ENCODE peak calls at places on chromosomes 11 and 22, in seven cellular contexts. V is KBM-7; Z is IMR-90; T is nephron progenitor cell; H is activated CD8-positive, alpha-beta memory T cell treated with anti-CD3 and anti-CD28 coated beads for 4 hours; O is neural progenitor cell; W is T-helper 1 cell. X is an unnamed sample.

GRCh38 chr11:65390099-65390941 is 3.9 kb downstream of the FRMD8 start:
- DNase-seq in V (no peak), Z (no peak), T (no peak), H (no peak), O (peak; percentile 31), W (no peak), X (no peak)

GRCh38 chr11:2862950-2863618 is 22.5 kb downstream of the CDKN1C start:
- DNase-seq in V (no peak), Z (peak; percentile 12), T (no peak), H (no peak), O (peak; percentile 70), W (no peak), X (no peak)

GRCh38 chr22:41832553-41833368 is at the start of gene SREBF2:
- DNase-seq in V (peak; percentile 99), Z (peak; percentile 99), T (peak; percentile 99), H (peak; percentile 99), O (peak; percentile 100), W (peak; percentile 98), X (peak; percentile 92)

GRCh38 chr11:86182976-86183584 is 61.5 kb upstream of the EED start:
- DNase-seq in V (peak; percentile 75), Z (peak; percentile 35), T (no peak), H (peak; percentile 13), O (no peak), W (no peak), X (no peak)

GRCh38 chr11:119531091-119531490 is 108.1 kb upstream of the THY1 start:
- DNase-seq in V (no peak), Z (no peak), T (no peak), H (no peak), O (no peak), W (no peak), X (no peak)

GRCh38 chr11:33936745-33937612 is 45.1 kb upstream of the LMO2 start:
- DNase-seq in V (no peak), Z (peak; percentile 55), T (no peak), H (no peak), O (no peak), W (no peak), X (no peak)

GRCh38 chr22:18114976-18115652 is 4.5 kb downstream of the TUBA8 start:
- DNase-seq in V (no peak), Z (no peak), T (no peak), H (no peak), O (no peak), W (no peak), X (no peak)

GRCh38 chr11:119892311-119892808 is 163.4 kb upstream of the NECTIN1 start:
- DNase-seq in V (no peak), Z (no peak), T (no peak), H (no peak), O (peak; percentile 71), W (no peak), X (peak; percentile 86)

GRCh38 chr11:116714902-116715301 is 57.9 kb downstream of the BUD13 start:
- DNase-seq in V (no peak), Z (no peak), T (no peak), H (no peak), O (no peak), W (no peak), X (no peak)

GRCh38 chr11:96145163-96145585 is 197.8 kb downstream of the MAML2 start:
- DNase-seq in V (no peak), Z (no peak), T (no peak), H (no peak), O (no peak), W (no peak), X (no peak)

GRCh38 chr11:72578991-72579815 is 95.0 kb downstream of the PDE2A start:
- DNase-seq in V (no peak), Z (no peak), T (no peak), H (no peak), O (no peak), W (no peak), X (no peak)

GRCh38 chr11:9533736-9534473 is 39.6 kb upstream of the WEE1 start:
- DNase-seq in V (peak; percentile 53), Z (no peak), T (no peak), H (no peak), O (no peak), W (no peak), X (no peak)

GRCh38 chr11:92415246-92415645 is 190.6 kb downstream of the FAT3 start:
- DNase-seq in V (no peak), Z (no peak), T (no peak), H (no peak), O (no peak), W (no peak), X (no peak)

GRCh38 chr11:134293119-134294113 is 17.2 kb downstream of the GLB1L3 start:
- DNase-seq in V (no peak), Z (no peak), T (no peak), H (no peak), O (no peak), W (no peak), X (no peak)

GRCh38 chr22:47918276-47918928 is 1156.0 kb downstream of the TBC1D22A start:
- DNase-seq in V (peak; percentile 15), Z (no peak), T (no peak), H (no peak), O (no peak), W (peak; percentile 19), X (no peak)

GRCh38 chr22:37213218-37213855 is 1.1 kb upstream of the SSTR3 start:
- DNase-seq in V (no peak), Z (no peak), T (no peak), H (no peak), O (no peak), W (no peak), X (no peak)

GRCh38 chr11:66438504-66439466 is at the start of gene MRPL11:
- DNase-seq in V (peak; percentile 95), Z (peak; percentile 93), T (peak; percentile 89), H (peak; percentile 76), O (peak; percentile 95), W (peak; percentile 79), X (peak; percentile 98)

GRCh38 chr22:29503811-29504372 is 23.9 kb downstream of the NEFH start:
- DNase-seq in V (peak; percentile 52), Z (peak; percentile 79), T (no peak), H (no peak), O (peak; percentile 76), W (no peak), X (no peak)

GRCh38 chr11:26045082-26045481 is 286.8 kb upstream of the ANO3 start:
- DNase-seq in V (no peak), Z (peak; percentile 12), T (no peak), H (no peak), O (no peak), W (no peak), X (no peak)

GRCh38 chr11:85590848-85591483 is 36.2 kb downstream of the DLG2 start:
- DNase-seq in V (peak; percentile 76), Z (peak; percentile 36), T (no peak), H (no peak), O (peak; percentile 49), W (no peak), X (peak; percentile 7)

GRCh38 chr11:74611369-74611861 is 19.0 kb downstream of the POLD3 start:
- DNase-seq in V (no peak), Z (peak; percentile 87), T (no peak), H (no peak), O (peak; percentile 15), W (no peak), X (peak; percentile 29)

GRCh38 chr22:38205261-38206128 is 3.7 kb downstream of the MAFF start:
- DNase-seq in V (no peak), Z (peak; percentile 79), T (no peak), H (no peak), O (no peak), W (no peak), X (no peak)

GRCh38 chr11:46657186-46657585 is 39.8 kb downstream of the ATG13 start:
- DNase-seq in V (no peak), Z (no peak), T (no peak), H (no peak), O (no peak), W (no peak), X (no peak)

GRCh38 chr22:28832731-28833130 is 32.4 kb upstream of the XBP1 start:
- DNase-seq in V (no peak), Z (no peak), T (no peak), H (no peak), O (no peak), W (no peak), X (no peak)

GRCh38 chr11:20529757-20530156 is 69.7 kb upstream of the SLC6A5 start:
- DNase-seq in V (no peak), Z (no peak), T (no peak), H (no peak), O (no peak), W (no peak), X (no peak)

GRCh38 chr11:31492320-31492913 is 17.0 kb downstream of the IMMP1L start:
- DNase-seq in V (no peak), Z (peak; percentile 61), T (no peak), H (no peak), O (no peak), W (no peak), X (no peak)

GRCh38 chr11:8006349-8006977 is 19.3 kb downstream of the EIF3F start:
- DNase-seq in V (peak; percentile 58), Z (peak; percentile 71), T (peak; percentile 69), H (no peak), O (peak; percentile 85), W (peak; percentile 29), X (peak; percentile 77)

GRCh38 chr11:58968251-58968711 is 29.0 kb downstream of the GLYATL1 start:
- DNase-seq in V (no peak), Z (no peak), T (no peak), H (no peak), O (peak; percentile 70), W (no peak), X (no peak)

GRCh38 chr11:133797542-133797941 is 47.8 kb downstream of the SPATA19 start:
- DNase-seq in V (no peak), Z (no peak), T (no peak), H (no peak), O (no peak), W (no peak), X (no peak)

GRCh38 chr22:38731703-38732161 is 24.1 kb downstream of the SUN2 start:
- DNase-seq in V (no peak), Z (no peak), T (no peak), H (no peak), O (no peak), W (no peak), X (no peak)

GRCh38 chr22:24526191-24526590 is 28.7 kb downstream of the GUCD1 start:
- DNase-seq in V (no peak), Z (peak; percentile 17), T (no peak), H (no peak), O (no peak), W (no peak), X (no peak)

GRCh38 chr22:40022536-40023225 is 27.9 kb downstream of the FAM83F start:
- DNase-seq in V (no peak), Z (no peak), T (no peak), H (no peak), O (no peak), W (no peak), X (no peak)

GRCh38 chr22:38027487-38027886 is 29.7 kb upstream of the PICK1 start:
- DNase-seq in V (no peak), Z (no peak), T (no peak), H (no peak), O (no peak), W (no peak), X (no peak)

X was measured in SK-N-SH.